ENCODE peak calls at places on chromosome 20, in five cellular contexts. E is ovary, L is lower lobe of right lung, K is body of pancreas, X is aorta. U is an unnamed sample. For H3K4me1 and H3K9me3, the result is how much of the 10 kb centered on the place peaks cover.

GRCh38 chr20:703010-703409 is 27.4 kb upstream of the SCRT2 start:
- DNase-seq in E (no peak), L (no peak), K (no peak), X (no peak), U (no peak)

GRCh38 chr20:57633945-57634491 is 13.8 kb upstream of the ZBP1 start:
- DNase-seq in E (no peak), L (no peak), K (no peak), X (no peak), U (no peak)

GRCh38 chr20:21109144-21109543 is 3.0 kb upstream of the LINC00237 start:
- DNase-seq in E (no peak), L (no peak), K (no peak), X (no peak), U (no peak)

GRCh38 chr20:18739785-18740184 is 73.8 kb upstream of the SCP2D1 start:
- DNase-seq in E (peak), L (no peak), K (no peak), X (no peak), U (no peak)

GRCh38 chr20:34982270-34983088 is 26.8 kb downstream of the MYH7B start:
- DNase-seq in E (no peak), L (no peak), K (no peak), X (peak), U (no peak)

GRCh38 chr20:6311841-6312655 is 189.2 kb upstream of the FERMT1 start:
- DNase-seq in E (no peak), L (no peak), K (no peak), X (no peak), U (no peak)

GRCh38 chr20:7147220-7147601 is 379.7 kb downstream of the BMP2 start:
- DNase-seq in E (no peak), L (no peak), K (no peak), X (no peak), U (no peak)

GRCh38 chr20:10708342-10709185 is 34.8 kb upstream of the JAG1 start:
- DNase-seq in E (no peak), L (no peak), K (no peak), X (no peak), U (no peak)

GRCh38 chr20:23349338-23350006 is 1.1 kb upstream of the NXT1 start:
- DNase-seq in E (peak), L (no peak), K (no peak), X (no peak), U (no peak)

GRCh38 chr20:63255911-63256704 is 1.8 kb upstream of the NKAIN4 start:
- DNase-seq in E (no peak), L (no peak), K (no peak), X (no peak), U (no peak)

GRCh38 chr20:32201977-32202363 is 5.6 kb downstream of the PLAGL2 start:
- DNase-seq in E (no peak), L (peak), K (no peak), X (no peak), U (no peak)

GRCh38 chr20:48632017-48632824 is 195.6 kb downstream of the PREX1 start:
- DNase-seq in E (no peak), L (peak), K (no peak), X (peak), U (no peak)

GRCh38 chr20:42027746-42028268 is 409.6 kb upstream of the CHD6 start:
- DNase-seq in E (no peak), L (no peak), K (no peak), X (no peak), U (no peak)

GRCh38 chr20:62816879-62817873 is at the start of gene COL9A3:
- DNase-seq in E (no peak), L (no peak), K (peak), X (no peak), U (no peak)

GRCh38 chr20:11252447-11252846 is 578.6 kb upstream of the JAG1 start:
- DNase-seq in E (no peak), L (no peak), K (no peak), X (no peak), U (no peak)

GRCh38 chr20:18677126-18677525 is 89.3 kb downstream of the DTD1 start:
- DNase-seq in E (no peak), L (no peak), K (no peak), X (no peak), U (no peak)

GRCh38 chr20:300345-300744 is 3.0 kb downstream of the ZCCHC3 start:
- DNase-seq in E (no peak), L (no peak), K (no peak), X (no peak), U (no peak)

GRCh38 chr20:14344746-14345145 is 7.3 kb upstream of the FLRT3 start:
- DNase-seq in E (no peak), L (no peak), K (no peak), X (no peak), U (no peak)

GRCh38 chr20:53896041-53896440 is 174.4 kb downstream of the BCAS1 start:
- DNase-seq in E (no peak), L (no peak), K (no peak), X (no peak), U (no peak)
- H3K4me1 ChIP-seq in E (under half), L (under half), K (under half), X (under half), U (under half)

DNA sequence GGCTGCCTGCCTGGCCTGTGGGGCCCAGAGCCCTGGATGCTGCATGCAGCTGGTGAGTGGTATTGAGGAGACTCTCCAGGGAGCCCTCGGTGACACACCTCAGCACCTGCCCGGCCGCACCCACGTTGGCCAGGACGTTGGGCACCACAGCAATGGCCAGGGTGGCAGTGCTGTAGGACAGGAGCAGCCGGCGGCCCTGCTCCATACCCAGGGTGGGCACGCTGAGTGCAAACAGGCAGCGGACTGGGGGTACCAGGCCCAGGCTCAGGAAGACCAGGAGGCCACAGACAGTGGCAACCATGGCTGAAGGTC is 4.7 kb downstream of the OCSTAMP start:
- DNase-seq in E (no peak), L (no peak), K (no peak), X (no peak), U (no peak)
- H3K4me3 ChIP-seq in E (no peak), L (no peak), K (no peak), X (no peak), U (no peak)

DNA sequence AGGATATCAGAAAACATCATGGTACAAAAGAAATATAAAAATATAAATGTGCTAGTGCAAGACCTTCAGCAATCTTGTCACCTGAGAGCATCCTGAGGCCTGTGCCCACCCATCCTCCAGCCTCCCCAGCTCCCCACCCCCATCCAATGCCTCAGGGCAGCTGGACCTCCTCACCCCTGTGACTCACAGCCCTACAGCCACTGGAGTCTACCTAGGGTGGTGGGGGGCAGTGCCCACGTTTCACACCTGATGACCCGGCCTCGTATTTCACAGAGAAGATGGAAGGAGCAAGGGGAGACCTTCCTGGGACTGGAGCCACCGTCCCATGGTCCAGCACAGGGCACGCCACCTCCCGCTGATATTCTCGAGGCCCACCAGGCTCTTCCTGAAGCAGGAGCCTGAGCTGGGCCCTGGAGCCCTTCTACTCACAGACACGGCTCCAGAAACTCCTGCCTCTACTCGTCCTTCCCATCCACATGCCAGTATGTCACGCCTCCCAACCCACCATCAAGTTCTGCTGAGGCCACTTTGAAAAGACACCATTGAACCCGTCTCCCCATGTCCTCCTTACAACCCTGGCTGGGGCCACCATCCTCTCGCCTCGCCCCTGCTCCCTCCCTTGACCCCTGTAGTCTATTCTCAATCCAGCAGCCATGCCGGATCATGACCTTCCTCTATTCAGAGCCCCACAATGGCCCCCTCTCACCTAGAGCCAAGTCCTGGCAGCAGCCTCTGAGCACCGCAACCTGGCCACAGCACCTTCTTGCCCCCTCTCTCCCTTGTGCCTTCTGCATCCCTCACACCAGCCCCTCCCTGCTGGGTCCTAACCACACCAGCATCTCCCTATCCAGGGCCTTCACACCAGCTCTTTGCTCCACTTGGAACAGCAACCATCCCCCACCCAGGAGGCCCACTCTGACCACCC is 13.3 kb downstream of the APMAP start:
- DNase-seq in E (no peak), L (no peak), K (no peak), X (no peak), U (no peak)
- H3K9me3 ChIP-seq in E (under half), L (under half), K (under half), X (under half), U (under half)

DNA sequence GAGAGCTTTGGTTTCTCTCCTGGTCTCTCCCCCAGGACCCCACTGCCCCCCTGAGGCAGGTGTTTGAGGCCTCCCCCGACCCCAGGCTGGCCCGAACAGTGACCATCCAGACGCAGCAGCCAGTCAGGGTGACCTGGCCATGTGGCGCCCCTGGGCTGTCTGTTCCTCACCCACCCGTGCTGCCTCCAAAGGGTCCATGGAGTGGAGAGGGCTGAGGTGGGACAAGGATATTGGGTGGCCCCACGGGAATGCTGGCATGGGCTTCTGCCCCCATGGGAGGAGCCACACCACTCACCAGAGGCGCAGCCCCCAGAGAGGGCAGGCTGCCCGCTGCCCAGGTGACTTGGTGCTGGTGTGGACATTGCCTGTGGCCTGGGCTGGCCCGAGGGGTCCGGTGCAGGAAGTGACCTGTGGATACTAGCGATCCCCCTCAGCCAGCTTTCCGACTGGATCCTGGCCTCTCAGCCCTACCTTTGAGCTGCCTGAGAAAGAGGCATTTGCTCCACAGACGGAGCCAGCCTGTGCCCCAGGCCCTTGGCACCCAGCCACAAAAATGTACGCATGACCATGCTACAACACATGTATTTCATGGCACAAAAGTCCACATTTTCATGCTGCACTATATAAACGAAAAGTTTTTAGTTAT is 50.8 kb downstream of the BCAS4 start:
- DNase-seq in E (no peak), L (no peak), K (peak), X (no peak), U (no peak)
- H3K4me1 ChIP-seq in E (under half), L (under half), K (under half), X (under half), U (under half)

GRCh38 chr20:50523552-50524167 is 13.5 kb downstream of the PTPN1 start:
- DNase-seq in E (no peak), L (no peak), K (no peak), X (no peak), U (no peak)
- H3K4me3 ChIP-seq in E (no peak), L (no peak), K (no peak), X (no peak), U (no peak)

DNA sequence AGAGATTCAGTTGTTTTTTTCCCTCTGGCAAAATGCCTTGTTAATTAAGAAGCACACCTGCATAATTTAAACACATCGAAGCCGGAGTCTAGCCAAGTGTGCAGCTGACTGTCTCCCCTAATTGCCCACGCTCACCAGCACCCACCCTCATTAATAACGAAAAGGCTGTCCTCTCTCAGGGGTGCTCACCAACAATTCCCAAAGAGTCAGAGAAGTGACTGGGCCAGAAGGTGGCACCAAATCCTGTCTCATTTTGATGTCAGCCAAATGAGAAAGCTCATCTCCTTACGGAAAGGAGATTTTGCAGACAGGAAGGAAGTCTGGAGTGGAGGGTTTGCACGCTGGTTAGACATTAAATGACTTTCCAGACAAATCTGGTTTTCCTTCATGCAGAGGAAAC is 60.7 kb upstream of the MC3R start:
- DNase-seq in E (no peak), L (no peak), K (no peak), X (no peak), U (no peak)
- H3K9me3 ChIP-seq in E (under half), L (under half), K (under half), X (under half), U (under half)